ENCODE peak calls at places on chromosomes 4 and X, in seven cellular contexts. One of them, this sample, is unnamed.

GRCh38 chr4:116664198-116664597 is 421.2 kb downstream of the TRAM1L1 start:
- DNase-seq in nephron progenitor cell: no peak
- DNase-seq in gastrocnemius medialis: no peak
- DNase-seq in HCT116: no peak
- DNase-seq in caudate nucleus: no peak
- DNase-seq in stimulated activated CD4-positive, alpha-beta T cell treated with anti-CD3 and anti-CD28 coated beads, Interleukin-4, amount 100 ng/mL, for 4 hours: no peak
- DNase-seq in NB4: no peak
- DNase-seq in this sample: no peak

GRCh38 chr4:88818650-88819470 is 121.2 kb upstream of the NAP1L5 start:
- DNase-seq in nephron progenitor cell: peak; percentile 12
- DNase-seq in gastrocnemius medialis: no peak
- DNase-seq in HCT116: peak; percentile 31
- DNase-seq in caudate nucleus: no peak
- DNase-seq in stimulated activated CD4-positive, alpha-beta T cell treated with anti-CD3 and anti-CD28 coated beads, Interleukin-4, amount 100 ng/mL, for 4 hours: peak; percentile 40
- DNase-seq in NB4: peak; percentile 52
- DNase-seq in this sample: peak; percentile 39

GRCh38 chr4:64784125-64784524 is 374.9 kb upstream of the TECRL start:
- DNase-seq in nephron progenitor cell: no peak
- DNase-seq in gastrocnemius medialis: no peak
- DNase-seq in HCT116: no peak
- DNase-seq in caudate nucleus: no peak
- DNase-seq in stimulated activated CD4-positive, alpha-beta T cell treated with anti-CD3 and anti-CD28 coated beads, Interleukin-4, amount 100 ng/mL, for 4 hours: no peak
- DNase-seq in NB4: no peak
- DNase-seq in this sample: no peak

GRCh38 chr4:124863039-124863545 is 150.6 kb upstream of the ANKRD50 start:
- DNase-seq in nephron progenitor cell: no peak
- DNase-seq in gastrocnemius medialis: no peak
- DNase-seq in HCT116: no peak
- DNase-seq in caudate nucleus: no peak
- DNase-seq in stimulated activated CD4-positive, alpha-beta T cell treated with anti-CD3 and anti-CD28 coated beads, Interleukin-4, amount 100 ng/mL, for 4 hours: no peak
- DNase-seq in NB4: no peak
- DNase-seq in this sample: no peak

GRCh38 chrX:68677998-68678397 is 30.5 kb downstream of the STARD8 start:
- DNase-seq in nephron progenitor cell: no peak
- DNase-seq in gastrocnemius medialis: no peak
- DNase-seq in HCT116: no peak
- DNase-seq in caudate nucleus: no peak
- DNase-seq in stimulated activated CD4-positive, alpha-beta T cell treated with anti-CD3 and anti-CD28 coated beads, Interleukin-4, amount 100 ng/mL, for 4 hours: no peak
- DNase-seq in NB4: no peak
- DNase-seq in this sample: no peak

GRCh38 chr4:76271248-76271647 is 19.7 kb downstream of the FAM47E start:
- DNase-seq in nephron progenitor cell: no peak
- DNase-seq in gastrocnemius medialis: no peak
- DNase-seq in HCT116: no peak
- DNase-seq in caudate nucleus: no peak
- DNase-seq in stimulated activated CD4-positive, alpha-beta T cell treated with anti-CD3 and anti-CD28 coated beads, Interleukin-4, amount 100 ng/mL, for 4 hours: no peak
- DNase-seq in NB4: no peak
- DNase-seq in this sample: no peak

GRCh38 chr4:90137545-90137944 is 10.4 kb downstream of the CCSER1 start:
- DNase-seq in nephron progenitor cell: peak; percentile 24
- DNase-seq in gastrocnemius medialis: no peak
- DNase-seq in HCT116: no peak
- DNase-seq in caudate nucleus: no peak
- DNase-seq in stimulated activated CD4-positive, alpha-beta T cell treated with anti-CD3 and anti-CD28 coated beads, Interleukin-4, amount 100 ng/mL, for 4 hours: no peak
- DNase-seq in NB4: peak; percentile 4
- DNase-seq in this sample: no peak

GRCh38 chr4:135325264-135325663 is 1123.7 kb upstream of the PABPC4L start:
- DNase-seq in nephron progenitor cell: no peak
- DNase-seq in gastrocnemius medialis: no peak
- DNase-seq in HCT116: no peak
- DNase-seq in caudate nucleus: no peak
- DNase-seq in stimulated activated CD4-positive, alpha-beta T cell treated with anti-CD3 and anti-CD28 coated beads, Interleukin-4, amount 100 ng/mL, for 4 hours: no peak
- DNase-seq in NB4: no peak
- DNase-seq in this sample: no peak

GRCh38 chr4:66294626-66295025 is 624.3 kb upstream of the EPHA5 start:
- DNase-seq in nephron progenitor cell: no peak
- DNase-seq in gastrocnemius medialis: no peak
- DNase-seq in HCT116: no peak
- DNase-seq in caudate nucleus: no peak
- DNase-seq in stimulated activated CD4-positive, alpha-beta T cell treated with anti-CD3 and anti-CD28 coated beads, Interleukin-4, amount 100 ng/mL, for 4 hours: no peak
- DNase-seq in NB4: no peak
- DNase-seq in this sample: no peak

GRCh38 chrX:13051167-13051528 is 6.7 kb upstream of the FAM9C start:
- DNase-seq in nephron progenitor cell: no peak
- DNase-seq in gastrocnemius medialis: no peak
- DNase-seq in HCT116: no peak
- DNase-seq in caudate nucleus: no peak
- DNase-seq in stimulated activated CD4-positive, alpha-beta T cell treated with anti-CD3 and anti-CD28 coated beads, Interleukin-4, amount 100 ng/mL, for 4 hours: no peak
- DNase-seq in NB4: no peak
- DNase-seq in this sample: no peak

GRCh38 chr4:132180020-132180427 is 969.1 kb upstream of the PCDH10 start:
- DNase-seq in nephron progenitor cell: no peak
- DNase-seq in gastrocnemius medialis: no peak
- DNase-seq in HCT116: no peak
- DNase-seq in caudate nucleus: no peak
- DNase-seq in stimulated activated CD4-positive, alpha-beta T cell treated with anti-CD3 and anti-CD28 coated beads, Interleukin-4, amount 100 ng/mL, for 4 hours: no peak
- DNase-seq in NB4: no peak
- DNase-seq in this sample: no peak

GRCh38 chr4:140260227-140260626 is 106.2 kb upstream of the MAML3 start:
- DNase-seq in nephron progenitor cell: no peak
- DNase-seq in gastrocnemius medialis: no peak
- DNase-seq in HCT116: peak; percentile 41
- DNase-seq in caudate nucleus: no peak
- DNase-seq in stimulated activated CD4-positive, alpha-beta T cell treated with anti-CD3 and anti-CD28 coated beads, Interleukin-4, amount 100 ng/mL, for 4 hours: no peak
- DNase-seq in NB4: no peak
- DNase-seq in this sample: no peak

GRCh38 chr4:2915789-2916188 is 47.4 kb downstream of the NOP14 start:
- DNase-seq in nephron progenitor cell: no peak
- DNase-seq in gastrocnemius medialis: no peak
- DNase-seq in HCT116: no peak
- DNase-seq in caudate nucleus: no peak
- DNase-seq in stimulated activated CD4-positive, alpha-beta T cell treated with anti-CD3 and anti-CD28 coated beads, Interleukin-4, amount 100 ng/mL, for 4 hours: no peak
- DNase-seq in NB4: no peak
- DNase-seq in this sample: peak; percentile 50

GRCh38 chr4:85573270-85573669 is 98.3 kb downstream of the ARHGAP24 start:
- DNase-seq in nephron progenitor cell: no peak
- DNase-seq in gastrocnemius medialis: no peak
- DNase-seq in HCT116: no peak
- DNase-seq in caudate nucleus: no peak
- DNase-seq in stimulated activated CD4-positive, alpha-beta T cell treated with anti-CD3 and anti-CD28 coated beads, Interleukin-4, amount 100 ng/mL, for 4 hours: no peak
- DNase-seq in NB4: no peak
- DNase-seq in this sample: no peak

GRCh38 chrX:33126469-33126868 is 84.9 kb downstream of the DMD start:
- DNase-seq in nephron progenitor cell: no peak
- DNase-seq in gastrocnemius medialis: no peak
- DNase-seq in HCT116: no peak
- DNase-seq in caudate nucleus: no peak
- DNase-seq in stimulated activated CD4-positive, alpha-beta T cell treated with anti-CD3 and anti-CD28 coated beads, Interleukin-4, amount 100 ng/mL, for 4 hours: no peak
- DNase-seq in NB4: no peak
- DNase-seq in this sample: no peak

GRCh38 chrX:147757750-147758149 is 154.0 kb upstream of the FMR1 start:
- DNase-seq in nephron progenitor cell: no peak
- DNase-seq in gastrocnemius medialis: no peak
- DNase-seq in HCT116: no peak
- DNase-seq in caudate nucleus: no peak
- DNase-seq in stimulated activated CD4-positive, alpha-beta T cell treated with anti-CD3 and anti-CD28 coated beads, Interleukin-4, amount 100 ng/mL, for 4 hours: no peak
- DNase-seq in NB4: no peak
- DNase-seq in this sample: no peak

GRCh38 chr4:2008921-2009650 is at the start of gene NELFA:
- DNase-seq in nephron progenitor cell: peak; percentile 93
- DNase-seq in gastrocnemius medialis: peak; percentile 93
- DNase-seq in HCT116: peak; percentile 93
- DNase-seq in caudate nucleus: peak; percentile 96
- DNase-seq in stimulated activated CD4-positive, alpha-beta T cell treated with anti-CD3 and anti-CD28 coated beads, Interleukin-4, amount 100 ng/mL, for 4 hours: peak; percentile 93
- DNase-seq in NB4: peak; percentile 98
- DNase-seq in this sample: peak; percentile 98

GRCh38 chrX:130497531-130497930 is 95.7 kb downstream of the RBMX2 start:
- DNase-seq in nephron progenitor cell: no peak
- DNase-seq in gastrocnemius medialis: no peak
- DNase-seq in HCT116: no peak
- DNase-seq in caudate nucleus: peak; percentile 38
- DNase-seq in stimulated activated CD4-positive, alpha-beta T cell treated with anti-CD3 and anti-CD28 coated beads, Interleukin-4, amount 100 ng/mL, for 4 hours: no peak
- DNase-seq in NB4: no peak
- DNase-seq in this sample: no peak

GRCh38 chrX:46333550-46333949 is 211.7 kb downstream of the ZNF674 start:
- DNase-seq in nephron progenitor cell: no peak
- DNase-seq in gastrocnemius medialis: no peak
- DNase-seq in HCT116: no peak
- DNase-seq in caudate nucleus: no peak
- DNase-seq in stimulated activated CD4-positive, alpha-beta T cell treated with anti-CD3 and anti-CD28 coated beads, Interleukin-4, amount 100 ng/mL, for 4 hours: no peak
- DNase-seq in NB4: no peak
- DNase-seq in this sample: no peak

GRCh38 chr4:174286870-174287269 is 3.2 kb downstream of the CEP44 start:
- DNase-seq in nephron progenitor cell: no peak
- DNase-seq in gastrocnemius medialis: no peak
- DNase-seq in HCT116: no peak
- DNase-seq in caudate nucleus: no peak
- DNase-seq in stimulated activated CD4-positive, alpha-beta T cell treated with anti-CD3 and anti-CD28 coated beads, Interleukin-4, amount 100 ng/mL, for 4 hours: no peak
- DNase-seq in NB4: no peak
- DNase-seq in this sample: no peak

GRCh38 chr4:183249854-183250253 is 70.2 kb downstream of the CLDN22 start:
- DNase-seq in nephron progenitor cell: no peak
- DNase-seq in gastrocnemius medialis: no peak
- DNase-seq in HCT116: no peak
- DNase-seq in caudate nucleus: no peak
- DNase-seq in stimulated activated CD4-positive, alpha-beta T cell treated with anti-CD3 and anti-CD28 coated beads, Interleukin-4, amount 100 ng/mL, for 4 hours: no peak
- DNase-seq in NB4: peak; percentile 51
- DNase-seq in this sample: no peak

GRCh38 chrX:21479695-21480280 is 105.6 kb downstream of the CNKSR2 start:
- DNase-seq in nephron progenitor cell: peak; percentile 11
- DNase-seq in gastrocnemius medialis: no peak
- DNase-seq in HCT116: no peak
- DNase-seq in caudate nucleus: no peak
- DNase-seq in stimulated activated CD4-positive, alpha-beta T cell treated with anti-CD3 and anti-CD28 coated beads, Interleukin-4, amount 100 ng/mL, for 4 hours: no peak
- DNase-seq in NB4: peak; percentile 67
- DNase-seq in this sample: no peak

GRCh38 chr4:153142700-153143438 is 61.4 kb upstream of the TRIM2 start:
- DNase-seq in nephron progenitor cell: peak; percentile 65
- DNase-seq in gastrocnemius medialis: peak; percentile 8
- DNase-seq in HCT116: peak; percentile 68
- DNase-seq in caudate nucleus: peak; percentile 67
- DNase-seq in stimulated activated CD4-positive, alpha-beta T cell treated with anti-CD3 and anti-CD28 coated beads, Interleukin-4, amount 100 ng/mL, for 4 hours: peak; percentile 46
- DNase-seq in NB4: peak; percentile 64
- DNase-seq in this sample: peak; percentile 53

GRCh38 chrX:107673933-107674479 is 45.7 kb downstream of the PRPS1 start:
- DNase-seq in nephron progenitor cell: peak; percentile 22
- DNase-seq in gastrocnemius medialis: peak; percentile 77
- DNase-seq in HCT116: no peak
- DNase-seq in caudate nucleus: no peak
- DNase-seq in stimulated activated CD4-positive, alpha-beta T cell treated with anti-CD3 and anti-CD28 coated beads, Interleukin-4, amount 100 ng/mL, for 4 hours: peak; percentile 87
- DNase-seq in NB4: peak; percentile 97
- DNase-seq in this sample: peak; percentile 91

GRCh38 chrX:50863471-50863870 is 47.1 kb upstream of the BMP15 start:
- DNase-seq in nephron progenitor cell: no peak
- DNase-seq in gastrocnemius medialis: no peak
- DNase-seq in HCT116: no peak
- DNase-seq in caudate nucleus: no peak
- DNase-seq in stimulated activated CD4-positive, alpha-beta T cell treated with anti-CD3 and anti-CD28 coated beads, Interleukin-4, amount 100 ng/mL, for 4 hours: no peak
- DNase-seq in NB4: no peak
- DNase-seq in this sample: no peak

This sample was measured in lower leg skin.